ENCODE peak calls at places on chromosomes 11 and 22, in four cellular contexts. D is HFFc6, R is aorta, M is PC-3. V is an unnamed sample.

GRCh38 chr11:126393143-126393542 is 37.7 kb downstream of the ST3GAL4 start:
- DNase-seq in R (peak), D (no peak), M (no peak), V (no peak)

GRCh38 chr22:41976070-41976901 is 7.0 kb downstream of the SEPTIN3 start:
- DNase-seq in M (no peak), R (no peak), D (no peak), V (peak)

GRCh38 chr11:41955635-41956400 is 496.4 kb upstream of the LRRC4C start:
- DNase-seq in M (no peak), D (no peak), R (no peak), V (no peak)

GRCh38 chr11:119481021-119481666 is 58.2 kb upstream of the THY1 start:
- DNase-seq in M (peak), D (peak), R (peak), V (peak)

GRCh38 chr11:20251496-20251895 is 91.2 kb upstream of the DBX1 start:
- DNase-seq in R (no peak), M (no peak), D (no peak), V (no peak)

GRCh38 chr11:18012314-18012905 is 437 bp downstream of the SERGEF start:
- DNase-seq in R (no peak), D (no peak), M (peak), V (peak)

GRCh38 chr22:40204331-40205116 is 26.8 kb downstream of the TNRC6B start:
- DNase-seq in R (no peak), M (no peak), D (peak), V (peak)

GRCh38 chr11:82765466-82766034 is 31.9 kb upstream of the FAM181B start:
- DNase-seq in R (no peak), M (no peak), D (no peak), V (no peak)

GRCh38 chr11:128342511-128343133 is 244.7 kb downstream of the ETS1 start:
- DNase-seq in D (no peak), M (peak), R (no peak), V (peak)

GRCh38 chr11:3831378-3832239 is 9.2 kb downstream of the RHOG start:
- DNase-seq in R (peak), D (no peak), M (no peak), V (no peak)

GRCh38 chr22:50467341-50467740 is 7.5 kb downstream of the SBF1 start:
- DNase-seq in M (no peak), R (no peak), D (no peak), V (no peak)

GRCh38 chr11:69918231-69918937 is 99.2 kb upstream of the FGF3 start:
- DNase-seq in M (no peak), D (no peak), R (peak), V (no peak)

GRCh38 chr11:113884361-113884836 is 9.0 kb upstream of the USP28 start:
- DNase-seq in D (no peak), M (no peak), R (no peak), V (no peak)

GRCh38 chr11:75347781-75348613 is 3.5 kb downstream of the ARRB1 start:
- DNase-seq in R (peak), D (peak), M (no peak), V (peak)

GRCh38 chr11:130161441-130161840 is 1.9 kb downstream of the ST14 start:
- DNase-seq in R (no peak), D (no peak), M (no peak), V (no peak)

GRCh38 chr11:64359712-64360402 is 895 bp downstream of the RPS6KA4 start:
- DNase-seq in D (no peak), R (peak), M (peak), V (no peak)

GRCh38 chr11:112903310-112903709 is 57.9 kb upstream of the NCAM1 start:
- DNase-seq in D (no peak), M (no peak), R (no peak), V (no peak)

GRCh38 chr22:46201059-46201757 is 48.9 kb downstream of the CDPF1 start:
- DNase-seq in D (no peak), R (no peak), M (no peak), V (no peak)

GRCh38 chr22:39306456-39307361 is 12.7 kb downstream of the RPL3 start:
- DNase-seq in M (peak), R (peak), D (peak), V (no peak)

GRCh38 chr22:19831016-19831415 is 23.7 kb downstream of the GNB1L start:
- DNase-seq in M (no peak), R (no peak), D (no peak), V (no peak)

GRCh38 chr11:125554038-125554437 is 15.2 kb upstream of the EI24 start:
- DNase-seq in D (no peak), R (no peak), M (no peak), V (no peak)

GRCh38 chr11:111046291-111046690 is 199.2 kb upstream of the POU2AF2 start:
- DNase-seq in R (no peak), D (no peak), M (no peak), V (no peak)

GRCh38 chr11:24386551-24387404 is 110.1 kb upstream of the LUZP2 start:
- DNase-seq in M (peak), D (peak), R (no peak), V (peak)

GRCh38 chr11:117610045-117610444 is 187.0 kb downstream of the DSCAML1 start:
- DNase-seq in M (peak), R (no peak), D (no peak), V (no peak)

GRCh38 chr22:20927940-20928572 is 10.8 kb downstream of the CRKL start:
- DNase-seq in M (no peak), R (no peak), D (no peak), V (no peak)

GRCh38 chr11:46661836-46662235 is 38.6 kb downstream of the ARHGAP1 start:
- DNase-seq in R (no peak), M (no peak), D (no peak), V (no peak)